ENCODE peak calls at places on chromosomes 13 and 19, in five cellular contexts. One of them, this sample, is unnamed.
A peak's percentile ranks its signal among the peaks of the same experiment; 100 is the strongest.

GRCh38 chr19:38816131-38816750 is 3.5 kb upstream of the LGALS4 start:
- DNase-seq in Caco-2: no peak
- DNase-seq in activated B cell treated with CpG ODN at 0.5 μM for 24 hours: no peak
- DNase-seq in RWPE1: no peak
- DNase-seq in suprapubic skin: no peak
- DNase-seq in this sample: no peak

GRCh38 chr13:110138700-110139036 is 168.3 kb downstream of the COL4A1 start:
- DNase-seq in RWPE1: no peak
- DNase-seq in suprapubic skin: no peak
- DNase-seq in activated B cell treated with CpG ODN at 0.5 μM for 24 hours: no peak
- DNase-seq in Caco-2: no peak
- DNase-seq in this sample: no peak

GRCh38 chr13:112822851-112823250 is 133.0 kb downstream of the ATP11A start:
- DNase-seq in activated B cell treated with CpG ODN at 0.5 μM for 24 hours: no peak
- DNase-seq in RWPE1: no peak
- DNase-seq in Caco-2: no peak
- DNase-seq in suprapubic skin: no peak
- DNase-seq in this sample: no peak

GRCh38 chr13:23378009-23378632 is 55.4 kb downstream of the SACS start:
- DNase-seq in RWPE1: peak; percentile 89
- DNase-seq in Caco-2: no peak
- DNase-seq in suprapubic skin: no peak
- DNase-seq in activated B cell treated with CpG ODN at 0.5 μM for 24 hours: peak; percentile 27
- DNase-seq in this sample: no peak

GRCh38 chr13:51942189-51942588 is 69.1 kb downstream of the ATP7B start:
- DNase-seq in suprapubic skin: no peak
- DNase-seq in Caco-2: no peak
- DNase-seq in RWPE1: peak; percentile 18
- DNase-seq in activated B cell treated with CpG ODN at 0.5 μM for 24 hours: no peak
- DNase-seq in this sample: no peak

GRCh38 chr19:39825531-39826076 is 8.4 kb downstream of the DYRK1B start:
- DNase-seq in suprapubic skin: no peak
- DNase-seq in activated B cell treated with CpG ODN at 0.5 μM for 24 hours: no peak
- DNase-seq in RWPE1: no peak
- DNase-seq in Caco-2: no peak
- DNase-seq in this sample: no peak

GRCh38 chr13:27728271-27728670 is 64.0 kb upstream of the GSX1 start:
- DNase-seq in suprapubic skin: no peak
- DNase-seq in Caco-2: peak; percentile 37
- DNase-seq in RWPE1: no peak
- DNase-seq in activated B cell treated with CpG ODN at 0.5 μM for 24 hours: no peak
- DNase-seq in this sample: no peak

GRCh38 chr13:32537580-32538233 is 888 bp downstream of the N4BP2L2 start:
- DNase-seq in RWPE1: no peak
- DNase-seq in activated B cell treated with CpG ODN at 0.5 μM for 24 hours: peak; percentile 25
- DNase-seq in suprapubic skin: peak; percentile 74
- DNase-seq in Caco-2: peak; percentile 32
- DNase-seq in this sample: peak; percentile 12

GRCh38 chr19:23481043-23481442 is 85.8 kb upstream of the ZNF91 start:
- DNase-seq in Caco-2: no peak
- DNase-seq in RWPE1: peak; percentile 13
- DNase-seq in activated B cell treated with CpG ODN at 0.5 μM for 24 hours: no peak
- DNase-seq in suprapubic skin: no peak
- DNase-seq in this sample: no peak

GRCh38 chr13:114064516-114065140 is 67.8 kb downstream of the RASA3 start:
- DNase-seq in suprapubic skin: peak; percentile 70
- DNase-seq in activated B cell treated with CpG ODN at 0.5 μM for 24 hours: no peak
- DNase-seq in RWPE1: peak; percentile 35
- DNase-seq in Caco-2: peak; percentile 26
- DNase-seq in this sample: no peak

GRCh38 chr13:109840201-109840892 is 54.0 kb upstream of the IRS2 start:
- DNase-seq in suprapubic skin: no peak
- DNase-seq in Caco-2: no peak
- DNase-seq in activated B cell treated with CpG ODN at 0.5 μM for 24 hours: no peak
- DNase-seq in RWPE1: peak; percentile 42
- DNase-seq in this sample: no peak

GRCh38 chr13:26658972-26659371 is 101.5 kb downstream of the WASF3 start:
- DNase-seq in Caco-2: no peak
- DNase-seq in RWPE1: no peak
- DNase-seq in activated B cell treated with CpG ODN at 0.5 μM for 24 hours: no peak
- DNase-seq in suprapubic skin: no peak
- DNase-seq in this sample: no peak

GRCh38 chr13:26658491-26658890 is 101.0 kb downstream of the WASF3 start:
- DNase-seq in activated B cell treated with CpG ODN at 0.5 μM for 24 hours: no peak
- DNase-seq in suprapubic skin: no peak
- DNase-seq in RWPE1: no peak
- DNase-seq in Caco-2: no peak
- DNase-seq in this sample: no peak

GRCh38 chr13:26653842-26654241 is 96.4 kb downstream of the WASF3 start:
- DNase-seq in Caco-2: no peak
- DNase-seq in suprapubic skin: no peak
- DNase-seq in activated B cell treated with CpG ODN at 0.5 μM for 24 hours: no peak
- DNase-seq in RWPE1: no peak
- DNase-seq in this sample: no peak

GRCh38 chr13:26660185-26660584 is 100.4 kb downstream of the GPR12 start:
- DNase-seq in Caco-2: no peak
- DNase-seq in RWPE1: no peak
- DNase-seq in suprapubic skin: no peak
- DNase-seq in activated B cell treated with CpG ODN at 0.5 μM for 24 hours: no peak
- DNase-seq in this sample: no peak

DNA sequence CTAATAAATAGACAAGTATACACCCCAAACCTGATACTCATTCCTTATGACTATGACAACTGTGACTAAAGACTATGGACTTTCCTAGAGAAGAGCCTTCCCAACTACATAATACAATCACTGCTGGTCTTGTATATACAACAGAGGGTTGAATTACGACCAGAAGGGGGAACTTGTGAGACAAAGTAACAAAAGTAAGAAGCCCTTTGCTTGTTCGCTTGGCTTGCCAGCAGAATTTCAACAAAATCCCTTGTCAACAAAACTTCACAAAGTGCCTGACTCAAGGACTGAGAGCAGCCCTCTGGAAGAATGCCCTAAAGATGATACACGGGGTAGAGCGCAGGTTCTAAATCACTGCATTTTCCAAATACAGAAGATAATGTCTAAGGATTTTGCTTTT is 99.4 kb downstream of the WASF3 start:
- DNase-seq in Caco-2: peak; percentile 46
- DNase-seq in RWPE1: no peak
- DNase-seq in suprapubic skin: no peak
- DNase-seq in activated B cell treated with CpG ODN at 0.5 μM for 24 hours: no peak
- DNase-seq in this sample: no peak
- TF ChIP-seq CTCF in Caco-2: peak; percentile 55
- TF ChIP-seq CTCF in RWPE1: no peak
- TF ChIP-seq CTCF in suprapubic skin: no peak
- TF ChIP-seq CTCF in activated B cell treated with CpG ODN at 0.5 μM for 24 hours: no peak
- TF ChIP-seq CTCF in this sample: peak; percentile 29

GRCh38 chr19:524062-524674 is 7.4 kb upstream of the CDC34 start:
- DNase-seq in Caco-2: no peak
- DNase-seq in suprapubic skin: no peak
- DNase-seq in RWPE1: no peak
- DNase-seq in activated B cell treated with CpG ODN at 0.5 μM for 24 hours: no peak
- DNase-seq in this sample: no peak

GRCh38 chr19:522726-523125 is 8.8 kb upstream of the CDC34 start:
- DNase-seq in suprapubic skin: no peak
- DNase-seq in activated B cell treated with CpG ODN at 0.5 μM for 24 hours: no peak
- DNase-seq in RWPE1: no peak
- DNase-seq in Caco-2: no peak
- DNase-seq in this sample: no peak

GRCh38 chr19:525029-525428 is 6.5 kb upstream of the CDC34 start:
- DNase-seq in Caco-2: no peak
- DNase-seq in suprapubic skin: no peak
- DNase-seq in activated B cell treated with CpG ODN at 0.5 μM for 24 hours: no peak
- DNase-seq in RWPE1: no peak
- DNase-seq in this sample: no peak

GRCh38 chr19:530133-531008 is 1.2 kb upstream of the CDC34 start:
- DNase-seq in activated B cell treated with CpG ODN at 0.5 μM for 24 hours: no peak
- DNase-seq in Caco-2: no peak
- DNase-seq in RWPE1: no peak
- DNase-seq in suprapubic skin: no peak
- DNase-seq in this sample: no peak

GRCh38 chr19:525857-526419 is 5.6 kb upstream of the CDC34 start:
- DNase-seq in RWPE1: no peak
- DNase-seq in Caco-2: no peak
- DNase-seq in activated B cell treated with CpG ODN at 0.5 μM for 24 hours: no peak
- DNase-seq in suprapubic skin: no peak
- DNase-seq in this sample: no peak
- TF ChIP-seq CTCF in RWPE1: no peak
- TF ChIP-seq CTCF in Caco-2: no peak
- TF ChIP-seq CTCF in activated B cell treated with CpG ODN at 0.5 μM for 24 hours: no peak
- TF ChIP-seq CTCF in suprapubic skin: no peak
- TF ChIP-seq CTCF in this sample: no peak

DNA sequence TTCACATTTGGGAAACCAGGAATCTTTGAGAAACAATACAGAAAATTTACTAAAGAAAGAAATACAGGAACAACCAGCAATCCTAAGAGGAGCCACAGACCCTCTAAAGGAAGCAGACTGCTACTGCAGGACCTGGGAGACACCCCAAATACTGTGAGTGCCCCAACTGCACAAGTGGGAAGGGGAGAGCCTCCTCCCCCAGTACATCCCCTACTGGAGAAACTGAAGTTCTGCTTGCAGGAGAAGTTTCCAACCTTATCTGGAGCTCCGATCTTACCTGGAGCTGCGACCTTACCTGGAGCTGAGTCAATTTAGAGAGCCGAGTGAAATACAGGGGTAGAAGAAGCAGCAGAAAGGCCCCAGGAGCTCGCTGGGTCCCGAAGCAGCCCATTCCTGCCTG is 236.4 kb upstream of the SPRY2 start:
- DNase-seq in activated B cell treated with CpG ODN at 0.5 μM for 24 hours: no peak
- DNase-seq in suprapubic skin: no peak
- DNase-seq in Caco-2: no peak
- DNase-seq in RWPE1: no peak
- DNase-seq in this sample: no peak
- TF ChIP-seq CTCF in activated B cell treated with CpG ODN at 0.5 μM for 24 hours: no peak
- TF ChIP-seq CTCF in suprapubic skin: no peak
- TF ChIP-seq CTCF in Caco-2: no peak
- TF ChIP-seq CTCF in RWPE1: no peak
- TF ChIP-seq CTCF in this sample: no peak

GRCh38 chr19:45424191-45425058 is 708 bp upstream of the ERCC1 start:
- DNase-seq in activated B cell treated with CpG ODN at 0.5 μM for 24 hours: no peak
- DNase-seq in RWPE1: peak; percentile 93
- DNase-seq in Caco-2: peak; percentile 78
- DNase-seq in suprapubic skin: peak; percentile 90
- DNase-seq in this sample: no peak

GRCh38 chr19:45423589-45424190 is at the start of gene ERCC1:
- DNase-seq in suprapubic skin: no peak
- DNase-seq in Caco-2: peak; percentile 99
- DNase-seq in activated B cell treated with CpG ODN at 0.5 μM for 24 hours: peak; percentile 79
- DNase-seq in RWPE1: peak; percentile 99
- DNase-seq in this sample: peak; percentile 96

GRCh38 chr19:45423033-45423588 is 606 bp downstream of the ERCC1 start:
- DNase-seq in RWPE1: no peak
- DNase-seq in Caco-2: no peak
- DNase-seq in activated B cell treated with CpG ODN at 0.5 μM for 24 hours: no peak
- DNase-seq in suprapubic skin: peak; percentile 97
- DNase-seq in this sample: no peak

DNA sequence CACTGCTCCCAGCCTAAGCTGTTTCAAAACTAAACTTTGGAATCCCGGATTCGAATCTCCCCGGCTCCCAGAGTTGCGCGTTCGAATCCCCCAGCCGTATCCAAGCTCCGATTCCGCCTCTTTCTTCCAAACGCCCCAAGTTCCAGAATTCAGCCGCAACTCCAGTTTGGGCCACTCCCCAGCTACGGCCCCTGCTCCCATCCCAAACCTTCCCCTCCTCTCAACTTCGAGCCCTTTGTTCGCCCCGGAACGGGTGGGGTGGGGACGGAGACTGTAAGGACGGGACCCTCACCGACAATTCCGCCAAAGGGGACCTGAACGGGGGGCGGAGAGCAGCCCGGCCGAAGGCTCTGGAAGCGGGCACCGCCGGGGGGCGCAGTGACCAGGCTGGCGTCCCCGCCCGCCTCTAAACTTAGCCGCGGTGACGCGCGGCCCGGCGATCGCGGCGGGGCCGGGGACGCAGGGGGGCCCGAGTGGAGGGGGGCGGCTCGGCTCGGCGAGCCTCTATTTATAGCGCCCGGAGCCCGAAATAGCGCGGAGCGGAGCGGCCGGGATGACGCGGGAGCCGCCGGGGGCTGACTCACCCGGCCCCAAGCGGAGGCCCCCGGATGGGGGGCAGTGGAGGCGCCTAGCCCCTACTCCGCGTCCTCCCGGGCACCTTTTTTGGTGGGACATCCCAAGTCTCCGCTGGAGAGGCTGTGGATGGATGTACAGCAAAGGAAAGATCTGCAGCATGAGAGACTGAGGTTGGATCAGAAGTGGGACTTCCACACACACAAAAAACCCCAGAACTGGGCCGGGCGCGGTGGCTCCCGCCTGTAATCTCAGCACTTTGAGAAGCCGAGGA is 4.9 kb upstream of the ERCC1 start:
- DNase-seq in suprapubic skin: peak; percentile 80
- DNase-seq in Caco-2: peak; percentile 68
- DNase-seq in RWPE1: no peak
- DNase-seq in activated B cell treated with CpG ODN at 0.5 μM for 24 hours: no peak
- DNase-seq in this sample: peak; percentile 29
- TF ChIP-seq CTCF in suprapubic skin: no peak
- TF ChIP-seq CTCF in Caco-2: peak; percentile 61
- TF ChIP-seq CTCF in RWPE1: peak; percentile 54
- TF ChIP-seq CTCF in activated B cell treated with CpG ODN at 0.5 μM for 24 hours: no peak
- TF ChIP-seq CTCF in this sample: peak; percentile 60

GRCh38 chr13:50692396-50692915 is 151.0 kb downstream of the DLEU7 start:
- DNase-seq in activated B cell treated with CpG ODN at 0.5 μM for 24 hours: no peak
- DNase-seq in Caco-2: no peak
- DNase-seq in suprapubic skin: no peak
- DNase-seq in RWPE1: no peak
- DNase-seq in this sample: no peak
- TF ChIP-seq CTCF in activated B cell treated with CpG ODN at 0.5 μM for 24 hours: no peak
- TF ChIP-seq CTCF in Caco-2: no peak
- TF ChIP-seq CTCF in suprapubic skin: no peak
- TF ChIP-seq CTCF in RWPE1: no peak
- TF ChIP-seq CTCF in this sample: no peak

DNA sequence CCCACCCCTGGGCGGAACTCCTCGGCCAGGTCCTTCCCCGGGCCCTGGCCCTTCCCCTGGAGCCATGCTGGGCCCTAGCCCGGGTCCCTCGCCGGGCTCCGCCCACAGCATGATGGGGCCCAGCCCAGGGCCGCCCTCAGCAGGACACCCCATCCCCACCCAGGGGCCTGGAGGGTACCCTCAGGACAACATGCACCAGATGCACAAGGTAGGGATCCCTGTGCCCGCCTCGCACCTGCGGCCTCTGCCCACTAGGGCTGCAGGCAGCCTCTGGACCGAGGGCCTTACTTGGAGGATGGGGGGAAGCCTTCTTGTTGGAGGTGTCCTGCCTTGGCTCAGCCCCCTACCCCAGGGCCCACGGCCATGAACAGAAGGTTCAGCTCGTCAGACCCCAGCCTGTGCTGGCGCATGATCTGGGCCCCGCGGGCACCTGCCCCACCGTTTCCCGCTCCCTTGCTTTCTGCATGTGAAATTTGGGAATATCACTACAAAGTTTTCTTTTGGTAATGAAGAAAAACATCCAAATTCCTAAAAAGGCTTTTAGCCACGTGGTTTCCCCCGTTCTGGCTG is 23.4 kb downstream of the SMARCA4 start:
- DNase-seq in activated B cell treated with CpG ODN at 0.5 μM for 24 hours: no peak
- DNase-seq in Caco-2: no peak
- DNase-seq in suprapubic skin: no peak
- DNase-seq in RWPE1: no peak
- DNase-seq in this sample: no peak
- TF ChIP-seq CTCF in activated B cell treated with CpG ODN at 0.5 μM for 24 hours: no peak
- TF ChIP-seq CTCF in Caco-2: no peak
- TF ChIP-seq CTCF in suprapubic skin: no peak
- TF ChIP-seq CTCF in RWPE1: no peak
- TF ChIP-seq CTCF in this sample: peak; percentile 19

GRCh38 chr19:29201849-29202248 is 11.1 kb downstream of the UQCRFS1 start:
- DNase-seq in suprapubic skin: no peak
- DNase-seq in activated B cell treated with CpG ODN at 0.5 μM for 24 hours: no peak
- DNase-seq in RWPE1: no peak
- DNase-seq in Caco-2: no peak
- DNase-seq in this sample: no peak
- TF ChIP-seq CTCF in suprapubic skin: no peak
- TF ChIP-seq CTCF in activated B cell treated with CpG ODN at 0.5 μM for 24 hours: no peak
- TF ChIP-seq CTCF in RWPE1: no peak
- TF ChIP-seq CTCF in Caco-2: peak; percentile 27
- TF ChIP-seq CTCF in this sample: no peak

This sample was measured in progenitor cell of endocrine pancreas.